ENCODE peak calls at places on chromosomes 7 and 10, in eight cellular contexts. Q is esophagus squamous epithelium, C is transverse colon, P is HCT116, V is IMR-90, M is ovary, A is stomach, E is heart left ventricle. G is an unnamed sample.

GRCh38 chr7:6621195-6622128 is 6.1 kb downstream of the ZNF853 start:
- DNase-seq in Q (no peak), E (no peak), P (no peak), M (no peak), C (no peak), A (no peak), V (no peak), G (no peak)

GRCh38 chr7:134476044-134476443 is 17.1 kb upstream of the AKR1B1 start:
- DNase-seq in V (no peak), P (no peak), M (no peak), C (no peak), E (no peak), A (no peak), Q (no peak), G (no peak)

GRCh38 chr7:4010206-4010605 is 671.9 kb upstream of the FOXK1 start:
- DNase-seq in Q (no peak), A (peak), M (no peak), C (no peak), P (no peak), V (no peak), E (no peak), G (no peak)

GRCh38 chr10:65581426-65582026 is 1344.3 kb upstream of the LRRTM3 start:
- DNase-seq in P (no peak), C (no peak), E (no peak), V (no peak), A (no peak), Q (no peak), M (no peak), G (no peak)

GRCh38 chr10:72407471-72407870 is 52.8 kb upstream of the DNAJB12 start:
- DNase-seq in P (no peak), A (no peak), C (no peak), E (no peak), Q (no peak), M (no peak), V (no peak), G (no peak)

GRCh38 chr10:114265392-114266053 is 26.5 kb downstream of the VWA2 start:
- DNase-seq in Q (no peak), M (peak), P (no peak), C (no peak), E (peak), V (no peak), A (no peak), G (no peak)

GRCh38 chr10:31320179-31320597 is 1.2 kb downstream of the ZEB1 start:
- DNase-seq in A (peak), C (peak), E (peak), V (no peak), P (no peak), Q (no peak), M (peak), G (peak)

GRCh38 chr7:139059905-139060304 is 24.1 kb upstream of the ZC3HAV1L start:
- DNase-seq in E (no peak), C (no peak), P (no peak), A (no peak), M (no peak), Q (no peak), V (no peak), G (no peak)

GRCh38 chr10:103660364-103661197 is 167.1 kb downstream of the NEURL1 start:
- DNase-seq in P (no peak), V (peak), E (peak), M (peak), C (no peak), Q (no peak), A (peak), G (no peak)

GRCh38 chr7:143909863-143910262 is 7.9 kb upstream of the TCAF1 start:
- DNase-seq in M (peak), C (no peak), E (no peak), P (no peak), Q (no peak), V (peak), A (no peak), G (no peak)

GRCh38 chr10:117004238-117004626 is 755 bp downstream of the SHTN1 start:
- DNase-seq in Q (no peak), E (no peak), C (no peak), V (peak), A (no peak), P (no peak), M (no peak), G (no peak)

GRCh38 chr10:119807960-119808697 is 64.5 kb downstream of the MCMBP start:
- DNase-seq in V (peak), M (no peak), E (no peak), A (no peak), C (no peak), P (no peak), Q (no peak), G (peak)

GRCh38 chr10:98308602-98309365 is 40.8 kb upstream of the LOXL4 start:
- DNase-seq in Q (no peak), C (no peak), A (no peak), E (no peak), M (no peak), P (no peak), V (no peak), G (no peak)

GRCh38 chr7:17651296-17651695 is 289.0 kb downstream of the SNX13 start:
- DNase-seq in E (no peak), Q (no peak), A (no peak), P (no peak), M (no peak), V (peak), C (no peak), G (no peak)

GRCh38 chr7:823639-824038 is 8.6 kb upstream of the SUN1 start:
- DNase-seq in V (no peak), Q (no peak), P (no peak), M (no peak), E (peak), C (no peak), A (no peak), G (no peak)

GRCh38 chr7:17044868-17045267 is 163.1 kb upstream of the AGR3 start:
- DNase-seq in V (no peak), E (no peak), M (no peak), C (no peak), Q (no peak), P (no peak), A (no peak), G (no peak)

GRCh38 chr10:37856881-37857286 is 526 bp downstream of the ZNF248 start:
- DNase-seq in Q (no peak), P (no peak), C (peak), A (peak), V (no peak), E (no peak), M (peak), G (peak)

GRCh38 chr10:113775681-113776294 is 24.3 kb downstream of the PLEKHS1 start:
- DNase-seq in V (no peak), M (no peak), C (no peak), P (no peak), A (no peak), Q (no peak), E (no peak), G (no peak)

GRCh38 chr10:133336131-133337078 is at the start of gene CALY:
- DNase-seq in C (peak), P (no peak), E (no peak), Q (no peak), M (no peak), A (peak), V (no peak), G (no peak)

GRCh38 chr10:18060217-18060616 is 80.0 kb upstream of the CACNB2 start:
- DNase-seq in P (no peak), A (no peak), Q (no peak), M (peak), E (no peak), C (peak), V (peak), G (no peak)

GRCh38 chr10:955820-956217 is 24.3 kb upstream of the LARP4B start:
- DNase-seq in E (no peak), V (no peak), Q (no peak), M (no peak), A (no peak), P (no peak), C (no peak), G (no peak)

GRCh38 chr10:79066460-79067240 is 2.1 kb upstream of the ZMIZ1 start:
- DNase-seq in A (no peak), M (no peak), E (no peak), P (no peak), C (no peak), V (peak), Q (no peak), G (peak)

GRCh38 chr10:129971381-129972144 is 7.5 kb upstream of the EBF3 start:
- DNase-seq in M (no peak), C (peak), V (peak), P (no peak), Q (no peak), A (peak), E (peak), G (no peak)

GRCh38 chr10:12849351-12850181 is 151.9 kb downstream of the CCDC3 start:
- DNase-seq in M (peak), E (no peak), Q (no peak), C (no peak), A (no peak), P (no peak), V (no peak), G (no peak)

DNA sequence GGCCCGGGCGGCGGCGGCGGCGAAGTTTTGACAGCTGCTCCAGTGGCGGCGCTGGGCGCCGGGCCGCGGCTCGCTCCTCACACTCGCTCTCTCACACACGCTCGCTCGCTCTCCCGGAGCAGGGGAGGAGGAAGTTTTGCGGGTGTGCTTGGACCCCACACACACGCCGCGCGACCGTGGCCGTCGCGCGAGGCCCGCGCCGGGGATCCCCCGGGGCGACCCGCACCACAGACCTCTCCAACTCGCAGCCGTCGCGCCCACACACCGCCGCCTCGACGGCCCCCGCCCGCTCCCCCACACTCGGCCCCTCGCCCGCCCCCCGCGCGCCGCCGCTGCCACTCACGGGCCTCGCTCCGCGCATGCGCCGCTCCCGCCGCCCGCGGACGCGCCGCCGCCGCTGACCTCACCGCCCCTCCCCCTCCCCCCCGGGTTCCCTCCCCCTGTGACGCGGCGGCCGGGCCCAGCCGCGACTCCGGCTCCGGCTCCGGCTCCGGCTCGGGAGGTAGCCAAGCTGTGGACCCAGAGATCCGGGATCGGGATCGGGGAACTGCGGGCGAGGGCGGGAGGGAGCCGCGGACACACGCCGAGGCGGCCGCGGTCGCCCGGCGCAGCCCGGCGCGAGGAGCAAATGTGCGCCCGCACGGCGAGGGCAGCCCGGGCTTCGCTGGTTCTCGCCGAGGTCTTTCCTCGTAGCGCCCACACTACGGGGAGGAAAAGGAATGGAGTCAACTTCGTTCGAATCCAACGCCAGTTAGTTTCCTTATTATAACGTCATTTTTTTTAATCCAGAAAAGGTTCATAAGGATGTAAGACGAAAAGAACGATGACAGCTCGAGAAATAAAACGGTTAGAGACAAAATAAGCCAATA is 710 bp upstream of the KMT2C start:
- DNase-seq in P (peak), V (peak), Q (peak), A (peak), M (peak), E (peak), C (peak), G (peak)
- TF ChIP-seq POLR2A in P (peak), V (no peak), Q (no peak), A (no peak), M (peak), E (no peak), C (no peak), G (peak)

DNA sequence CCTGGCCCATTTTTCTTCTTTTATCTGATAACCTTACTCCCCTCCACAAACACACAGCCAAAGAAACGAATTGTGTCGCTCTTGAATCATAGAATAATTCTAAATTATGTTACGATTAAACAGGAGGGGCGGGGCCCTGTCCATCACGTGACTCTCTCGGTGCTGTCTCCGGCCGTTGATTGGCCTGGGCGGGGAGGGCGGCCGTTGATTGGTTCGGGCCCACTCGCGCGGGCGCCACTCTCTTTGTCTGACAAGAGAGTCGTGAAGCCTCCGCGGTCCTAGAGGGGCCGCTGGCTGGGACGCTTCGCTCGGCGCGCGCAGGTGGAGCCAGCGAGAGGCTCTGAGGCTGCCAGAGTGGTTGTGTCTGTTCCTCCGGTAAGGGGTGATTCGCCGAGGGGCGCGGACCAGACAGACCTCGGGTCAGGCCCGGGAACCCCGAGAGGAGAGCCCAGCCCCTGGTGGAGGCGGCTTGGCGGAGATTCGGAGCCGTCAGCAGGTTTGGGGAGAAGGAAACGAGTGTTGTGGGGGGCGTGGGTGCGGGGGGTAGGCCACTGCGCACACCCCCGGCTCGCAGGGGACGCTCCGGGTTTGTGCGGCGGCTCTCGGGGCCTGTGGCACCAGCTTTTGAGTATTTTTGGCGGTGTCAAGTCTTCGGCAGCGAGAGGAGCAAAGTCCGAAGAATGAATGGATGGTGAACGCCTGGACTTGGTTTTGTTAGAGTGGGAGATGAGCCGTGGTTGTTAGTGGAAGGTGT is at the start of gene ZNF789:
- DNase-seq in Q (peak), E (peak), V (peak), A (peak), C (peak), M (peak), P (peak), G (peak)
- TF ChIP-seq POLR2A in Q (peak), E (no peak), V (peak), A (no peak), C (peak), M (no peak), P (peak), G (peak)

DNA sequence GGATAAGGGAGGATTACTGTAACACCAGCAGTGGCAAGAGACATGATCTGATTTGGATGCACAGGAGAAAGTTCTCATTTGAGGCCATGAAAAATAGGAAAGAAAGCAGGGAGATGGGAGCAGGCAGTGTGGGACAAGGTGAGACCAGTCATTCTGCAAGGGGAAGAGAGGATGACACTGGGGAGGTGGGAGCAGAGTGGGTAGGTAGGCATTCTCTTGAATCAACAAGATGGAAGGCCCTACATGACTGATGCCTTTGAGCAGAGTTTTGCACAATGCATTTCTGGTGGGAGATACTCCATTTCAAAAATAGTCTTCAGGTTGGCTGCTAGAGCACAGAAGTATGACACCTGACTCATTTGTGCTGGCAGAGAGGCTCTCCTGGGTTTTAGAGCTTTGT is 10.5 kb downstream of the RPS24 start:
- DNase-seq in E (no peak), M (no peak), P (no peak), C (no peak), V (no peak), Q (no peak), A (no peak), G (no peak)
- TF ChIP-seq POLR2A in E (no peak), M (no peak), P (peak), C (no peak), V (no peak), Q (no peak), A (no peak), G (no peak)

DNA sequence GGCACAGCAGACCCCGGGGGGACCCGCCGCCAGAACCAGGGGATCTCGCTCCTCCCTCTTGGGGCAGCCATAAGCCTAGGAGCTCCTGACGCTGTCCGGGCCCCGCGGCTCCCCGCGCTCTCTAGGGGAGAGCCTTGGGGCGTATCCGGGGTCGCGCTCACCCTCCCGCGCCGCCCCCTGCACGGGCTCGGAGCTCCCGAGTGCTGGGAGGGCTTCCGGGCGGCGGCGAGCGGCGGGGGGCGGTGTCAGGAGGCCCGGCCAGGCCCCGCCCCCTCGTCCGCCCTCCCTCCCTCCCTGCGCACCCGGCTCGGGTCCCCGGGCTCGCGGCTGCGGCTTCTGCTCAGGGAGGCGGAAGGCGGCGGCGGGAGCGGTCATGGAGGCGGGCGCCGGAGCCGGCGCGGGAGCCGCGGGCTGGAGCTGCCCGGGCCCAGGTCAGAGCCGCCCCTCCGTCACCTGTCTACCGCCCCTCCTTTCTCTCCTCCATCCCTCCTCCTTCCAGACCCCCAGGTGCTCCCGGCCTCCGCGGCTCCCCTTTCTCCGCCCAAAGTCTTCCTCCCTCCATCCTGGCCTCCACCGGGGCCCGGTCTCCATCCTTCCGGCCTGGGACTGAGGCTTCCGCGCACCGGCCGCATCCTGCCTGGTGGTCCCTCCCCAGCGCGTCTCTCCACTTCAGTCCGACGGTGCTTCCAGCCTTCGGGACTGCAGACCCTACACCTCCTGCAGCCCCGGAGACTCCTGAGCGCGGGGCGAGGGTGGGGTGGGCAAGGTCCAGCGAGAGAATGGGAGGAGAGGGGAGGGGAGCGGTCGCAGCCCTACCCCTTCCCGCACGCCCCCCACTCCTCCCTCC is 424 bp upstream of the CCDC136 start:
- DNase-seq in A (peak), M (peak), V (peak), Q (no peak), P (no peak), E (peak), C (peak), G (peak)
- TF ChIP-seq POLR2A in A (no peak), M (no peak), V (no peak), Q (no peak), P (no peak), E (no peak), C (peak), G (peak)

GRCh38 chr7:94906035-94906796 is 1.2 kb upstream of the PPP1R9A start:
- DNase-seq in C (no peak), E (no peak), A (no peak), V (no peak), P (no peak), Q (no peak), M (no peak), G (no peak)

GRCh38 chr7:94908204-94909022 is 1.0 kb downstream of the PPP1R9A start:
- DNase-seq in V (no peak), C (peak), E (peak), P (peak), A (peak), M (peak), Q (no peak), G (peak)

GRCh38 chr7:94907026-94907419 is 371 bp upstream of the PPP1R9A start:
- DNase-seq in M (no peak), V (no peak), P (peak), A (no peak), C (no peak), Q (no peak), E (no peak), G (no peak)

GRCh38 chr7:94909023-94909466 is 1.7 kb downstream of the PPP1R9A start:
- DNase-seq in E (no peak), V (no peak), Q (no peak), A (no peak), C (no peak), M (no peak), P (no peak), G (no peak)

DNA sequence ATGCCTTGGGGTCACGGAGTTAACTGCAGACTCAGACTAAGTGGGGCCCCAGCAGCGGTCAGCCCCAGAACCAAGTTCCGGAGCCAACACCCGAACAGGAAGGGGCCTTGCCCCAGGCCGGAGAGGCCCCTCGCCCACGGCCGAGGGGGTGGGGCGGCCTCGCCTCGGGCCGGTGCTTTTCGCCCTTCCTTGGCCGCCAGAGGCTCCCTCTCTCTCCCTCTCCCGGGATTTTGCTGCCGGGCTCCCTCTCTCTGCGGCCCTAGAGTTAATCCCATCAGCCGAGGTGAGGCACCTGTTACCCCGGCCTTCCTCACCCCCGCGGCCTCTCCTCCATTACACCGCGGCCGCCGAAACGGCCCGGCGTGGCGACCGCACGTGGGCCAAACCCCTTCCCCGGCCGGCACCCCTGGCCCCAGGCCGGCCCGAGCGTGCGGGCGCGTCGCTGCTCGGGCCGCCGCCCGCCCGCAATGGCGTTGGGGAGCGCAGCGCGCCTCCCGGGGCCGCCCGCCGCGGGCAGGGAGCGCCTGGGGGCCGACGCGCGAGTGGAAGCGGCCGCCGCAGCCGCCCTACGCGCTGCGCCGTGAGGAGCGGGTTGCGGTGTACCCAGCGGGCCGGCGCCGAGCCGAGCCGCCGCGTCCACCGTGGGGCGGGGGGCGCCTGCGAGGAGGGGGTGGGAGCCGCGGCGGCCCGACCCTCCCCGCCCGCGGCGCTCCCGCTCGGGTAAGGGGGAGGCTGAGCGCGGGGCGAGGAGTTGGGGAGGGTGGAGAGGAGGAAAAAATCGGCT is at the start of gene PPP1R9A:
- DNase-seq in V (no peak), A (peak), Q (no peak), E (peak), M (peak), P (peak), C (peak), G (peak)
- TF ChIP-seq POLR2A in V (no peak), A (no peak), Q (no peak), E (no peak), M (no peak), P (no peak), C (peak), G (no peak)

GRCh38 chr10:7703140-7703539 is at the start of gene ITIH2:
- DNase-seq in M (no peak), P (no peak), A (no peak), Q (no peak), V (no peak), E (no peak), C (no peak), G (no peak)
- TF ChIP-seq POLR2A in M (no peak), P (no peak), A (no peak), Q (no peak), V (no peak), E (no peak), C (no peak), G (no peak)